ENCODE peak calls at places on chromosome 22, in eight cellular contexts. O is testis, Z is BJ, A is fibroblast of lung, V is uterus, Y is bronchial epithelial cell, X is left ventricle myocardium inferior, U is astrocyte of the spinal cord. B is an unnamed sample.

GRCh38 chr22:43859621-43860020 is 2.7 kb downstream of the SULT4A1 start:
- DNase-seq in V (no peak), U (no peak), X (no peak), Y (no peak), O (no peak), Z (no peak), A (no peak), B (no peak)

GRCh38 chr22:19183216-19183615 is 4.7 kb upstream of the SLC25A1 start:
- DNase-seq in Z (no peak), V (no peak), O (no peak), U (no peak), Y (no peak), A (no peak), X (no peak), B (no peak)

GRCh38 chr22:38313384-38313955 is 3.8 kb downstream of the CSNK1E start:
- DNase-seq in X (peak; percentile 78), U (peak; percentile 95), V (peak; percentile 85), Y (peak; percentile 89), O (no peak), A (peak; percentile 94), Z (peak; percentile 59), B (peak; percentile 78)

GRCh38 chr22:29719894-29720645 is at the start of gene CABP7:
- DNase-seq in V (no peak), A (no peak), O (no peak), X (no peak), Y (no peak), U (no peak), Z (no peak), B (no peak)

GRCh38 chr22:23104109-23104971 is 34.0 kb downstream of the GNAZ start:
- DNase-seq in Z (no peak), Y (no peak), O (no peak), U (no peak), V (no peak), X (no peak), A (no peak), B (no peak)

GRCh38 chr22:45969414-45969799 is 7.6 kb downstream of the WNT7B start:
- DNase-seq in O (no peak), U (no peak), V (no peak), A (no peak), X (no peak), Y (peak; percentile 41), Z (no peak), B (no peak)

GRCh38 chr22:38455530-38456271 is 702 bp upstream of the KCNJ4 start:
- DNase-seq in U (no peak), V (no peak), A (peak; percentile 45), Y (no peak), O (peak; percentile 59), Z (no peak), X (no peak), B (no peak)

GRCh38 chr22:22386602-22387385 is 121.7 kb downstream of the ZNF280B start:
- DNase-seq in X (no peak), U (no peak), Y (no peak), V (no peak), O (no peak), A (no peak), Z (no peak), B (no peak)

GRCh38 chr22:46491936-46492335 is 45.5 kb downstream of the CELSR1 start:
- DNase-seq in Y (no peak), O (no peak), A (no peak), Z (peak; percentile 36), U (no peak), V (no peak), X (no peak), B (no peak)

GRCh38 chr22:46748948-46749681 is 11.1 kb upstream of the CERK start:
- DNase-seq in U (no peak), O (no peak), V (no peak), Y (peak; percentile 21), X (no peak), A (peak; percentile 45), Z (no peak), B (no peak)

GRCh38 chr22:25747245-25747944 is 5.4 kb downstream of the MYO18B start:
- DNase-seq in U (peak; percentile 96), Y (peak; percentile 20), O (no peak), Z (peak; percentile 96), V (peak; percentile 37), A (peak; percentile 99), X (no peak), B (peak; percentile 89)

GRCh38 chr22:22032906-22033802 is 50.6 kb upstream of the TOP3B start:
- DNase-seq in X (no peak), Y (no peak), V (no peak), O (no peak), A (no peak), Z (no peak), U (no peak), B (no peak)

GRCh38 chr22:43241699-43242386 is 54.9 kb upstream of the TTLL12 start:
- DNase-seq in A (no peak), U (no peak), O (no peak), V (no peak), X (no peak), Y (no peak), Z (no peak), B (no peak)

GRCh38 chr22:26735019-26735409 is 77.6 kb downstream of the MIAT start:
- DNase-seq in X (peak; percentile 22), Z (no peak), O (no peak), U (no peak), A (no peak), Y (no peak), V (no peak), B (no peak)

GRCh38 chr22:17748555-17749353 is 25.5 kb downstream of the BID start:
- DNase-seq in V (peak; percentile 37), O (peak; percentile 27), Y (no peak), U (no peak), Z (no peak), X (peak; percentile 33), A (no peak), B (no peak)

GRCh38 chr22:36961626-36962025 is 48.2 kb downstream of the CSF2RB start:
- DNase-seq in O (no peak), X (no peak), U (no peak), Y (no peak), V (no peak), A (no peak), Z (no peak), B (no peak)
- H3K4me3 ChIP-seq in O (no peak overlapping the region), X (no peak overlapping the region), U (no peak overlapping the region), Y (no peak overlapping the region), V (no peak overlapping the region), A (no peak overlapping the region), Z (no peak overlapping the region), B (no peak overlapping the region)

GRCh38 chr22:20456722-20457076 is 19.1 kb upstream of the SCARF2 start:
- DNase-seq in Y (no peak), U (no peak), X (no peak), V (no peak), O (no peak), A (no peak), Z (no peak), B (no peak)

GRCh38 chr22:20458530-20459151 is 21.0 kb upstream of the SCARF2 start:
- DNase-seq in X (no peak), A (no peak), O (no peak), Y (no peak), V (no peak), Z (no peak), U (no peak), B (no peak)

GRCh38 chr22:20457506-20458240 is 20.0 kb upstream of the SCARF2 start:
- DNase-seq in U (no peak), A (no peak), X (no peak), O (no peak), Y (no peak), V (no peak), Z (no peak), B (no peak)

GRCh38 chr22:20455709-20456063 is 18.1 kb upstream of the SCARF2 start:
- DNase-seq in O (no peak), X (no peak), Z (no peak), U (no peak), Y (peak; percentile 8), A (peak; percentile 51), V (no peak), B (no peak)

GRCh38 chr22:20456064-20456721 is 18.6 kb upstream of the SCARF2 start:
- DNase-seq in X (peak; percentile 69), V (peak; percentile 79), Z (no peak), Y (peak; percentile 67), U (peak; percentile 83), A (peak; percentile 83), O (peak; percentile 87), B (peak; percentile 26)
- TF ChIP-seq CTCF in X (peak; percentile 97), V (peak; percentile 89), Z (peak; percentile 94), Y (peak; percentile 97), U (peak; percentile 95), A (peak; percentile 97), O (peak; percentile 77), B (peak; percentile 88)

GRCh38 chr22:40387758-40388157 is 17.4 kb downstream of the SGSM3 start:
- DNase-seq in A (no peak), Y (peak; percentile 47), V (no peak), X (no peak), Z (no peak), O (no peak), U (no peak), B (no peak)

GRCh38 chr22:40388231-40388630 is 17.8 kb downstream of the SGSM3 start:
- DNase-seq in Z (no peak), Y (no peak), V (no peak), U (no peak), O (no peak), A (no peak), X (no peak), B (no peak)

GRCh38 chr22:40383905-40384304 is 13.5 kb downstream of the SGSM3 start:
- DNase-seq in Z (no peak), U (peak; percentile 61), X (no peak), O (no peak), V (no peak), A (peak; percentile 82), Y (no peak), B (peak; percentile 36)

GRCh38 chr22:40381461-40381860 is 11.1 kb downstream of the SGSM3 start:
- DNase-seq in A (no peak), Z (no peak), U (no peak), V (no peak), O (no peak), X (no peak), Y (no peak), B (no peak)

DNA sequence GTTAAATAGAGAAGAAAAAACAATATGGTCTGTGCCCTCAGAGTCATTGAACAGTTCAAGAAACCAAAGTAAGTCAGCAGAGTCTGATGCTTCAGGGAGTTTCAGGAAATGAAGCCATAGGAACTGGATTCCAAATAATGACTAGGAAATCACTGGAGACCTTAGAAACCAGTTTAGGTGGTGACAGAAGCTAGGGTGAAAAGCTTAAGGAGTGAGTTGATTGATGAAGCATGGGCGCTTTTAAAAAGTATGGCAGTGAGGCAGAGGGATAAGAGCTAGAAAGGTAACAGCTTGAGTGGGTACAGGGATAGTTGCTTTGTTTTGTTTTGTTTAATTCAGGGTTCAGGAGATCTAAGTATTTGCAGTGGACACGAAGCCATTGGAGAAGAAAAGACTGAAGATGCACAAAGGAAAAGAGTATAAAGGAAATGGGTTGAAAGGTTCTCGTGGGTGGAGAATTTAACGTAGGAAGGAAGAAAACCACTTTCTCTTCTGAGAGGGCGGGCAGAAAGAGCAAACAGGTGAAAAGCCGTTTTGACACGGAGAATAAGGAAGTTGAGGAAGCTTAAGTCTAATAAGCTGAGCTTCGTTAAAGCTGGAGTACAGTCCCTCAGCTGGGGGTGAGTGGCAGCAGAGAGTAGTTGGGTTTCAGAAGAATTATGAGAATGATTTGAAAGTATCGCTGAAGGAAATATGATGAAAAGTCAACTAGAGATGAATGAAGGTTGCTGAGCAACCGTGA is 14.8 kb downstream of the SGSM3 start:
- DNase-seq in X (no peak), O (no peak), A (no peak), V (no peak), Z (no peak), Y (peak; percentile 46), U (no peak), B (no peak)
- H3K4me3 ChIP-seq in X (no peak overlapping the region), O (no peak overlapping the region), A (no peak overlapping the region), V (no peak overlapping the region), Z (no peak overlapping the region), Y (no peak overlapping the region), U (no peak overlapping the region), B (no peak overlapping the region)

GRCh38 chr22:24230911-24231656 is 13.8 kb downstream of the GGT5 start:
- DNase-seq in Z (no peak), O (no peak), Y (no peak), X (peak; percentile 37), U (no peak), A (no peak), V (no peak), B (no peak)
- TF ChIP-seq CTCF in Z (peak; percentile 27), O (peak; percentile 11), Y (peak; percentile 46), X (peak; percentile 32), U (peak; percentile 31), A (peak; percentile 21), V (no peak), B (peak; percentile 21)

B was measured in AG04449.